ENCODE peak calls at places on chromosomes 1 and 21, in seven cellular contexts. One of them, this sample, is unnamed.

GRCh38 chr1:219772265-219773036 is 155.9 kb downstream of the SLC30A10 start:
- DNase-seq in adrenal gland: no peak
- DNase-seq in mucosa of descending colon: no peak
- DNase-seq in mammary epithelial cell: no peak
- DNase-seq in CD8-positive, alpha-beta memory T cell: no peak
- DNase-seq in adipocyte: no peak
- DNase-seq in psoas muscle: no peak
- DNase-seq in this sample: no peak

GRCh38 chr1:227234998-227235405 is 83.3 kb downstream of the CDC42BPA start:
- DNase-seq in adrenal gland: no peak
- DNase-seq in mucosa of descending colon: no peak
- DNase-seq in mammary epithelial cell: peak; percentile 51
- DNase-seq in CD8-positive, alpha-beta memory T cell: no peak
- DNase-seq in adipocyte: peak; percentile 70
- DNase-seq in psoas muscle: no peak
- DNase-seq in this sample: no peak

GRCh38 chr1:39940253-39940652 is 14.7 kb upstream of the MFSD2A start:
- DNase-seq in adrenal gland: no peak
- DNase-seq in mucosa of descending colon: no peak
- DNase-seq in mammary epithelial cell: no peak
- DNase-seq in CD8-positive, alpha-beta memory T cell: no peak
- DNase-seq in adipocyte: no peak
- DNase-seq in psoas muscle: no peak
- DNase-seq in this sample: no peak

GRCh38 chr1:88327391-88328267 is 356.4 kb upstream of the PKN2 start:
- DNase-seq in adrenal gland: no peak
- DNase-seq in mucosa of descending colon: no peak
- DNase-seq in mammary epithelial cell: peak; percentile 75
- DNase-seq in CD8-positive, alpha-beta memory T cell: no peak
- DNase-seq in adipocyte: peak; percentile 73
- DNase-seq in psoas muscle: no peak
- DNase-seq in this sample: no peak

GRCh38 chr1:178075323-178075722 is 18.6 kb upstream of the RASAL2 start:
- DNase-seq in adrenal gland: no peak
- DNase-seq in mucosa of descending colon: no peak
- DNase-seq in mammary epithelial cell: no peak
- DNase-seq in CD8-positive, alpha-beta memory T cell: no peak
- DNase-seq in adipocyte: no peak
- DNase-seq in psoas muscle: no peak
- DNase-seq in this sample: no peak

GRCh38 chr1:111987502-111987901 is 2.0 kb downstream of the KCND3 start:
- DNase-seq in adrenal gland: peak; percentile 34
- DNase-seq in mucosa of descending colon: no peak
- DNase-seq in mammary epithelial cell: no peak
- DNase-seq in CD8-positive, alpha-beta memory T cell: no peak
- DNase-seq in adipocyte: no peak
- DNase-seq in psoas muscle: no peak
- DNase-seq in this sample: no peak

GRCh38 chr1:183379951-183380350 is 38.2 kb downstream of the NMNAT2 start:
- DNase-seq in adrenal gland: no peak
- DNase-seq in mucosa of descending colon: no peak
- DNase-seq in mammary epithelial cell: no peak
- DNase-seq in CD8-positive, alpha-beta memory T cell: no peak
- DNase-seq in adipocyte: peak; percentile 61
- DNase-seq in psoas muscle: no peak
- DNase-seq in this sample: no peak

GRCh38 chr1:28830814-28831213 is 18.8 kb downstream of the OPRD1 start:
- DNase-seq in adrenal gland: peak; percentile 35
- DNase-seq in mucosa of descending colon: no peak
- DNase-seq in mammary epithelial cell: no peak
- DNase-seq in CD8-positive, alpha-beta memory T cell: no peak
- DNase-seq in adipocyte: no peak
- DNase-seq in psoas muscle: no peak
- DNase-seq in this sample: no peak

GRCh38 chr21:25350056-25350455 is 257.2 kb downstream of the MRPL39 start:
- DNase-seq in adrenal gland: no peak
- DNase-seq in mucosa of descending colon: no peak
- DNase-seq in mammary epithelial cell: no peak
- DNase-seq in CD8-positive, alpha-beta memory T cell: no peak
- DNase-seq in adipocyte: peak; percentile 59
- DNase-seq in psoas muscle: no peak
- DNase-seq in this sample: no peak

GRCh38 chr1:163820190-163820589 is 498.4 kb downstream of the NUF2 start:
- DNase-seq in adrenal gland: no peak
- DNase-seq in mucosa of descending colon: no peak
- DNase-seq in mammary epithelial cell: no peak
- DNase-seq in CD8-positive, alpha-beta memory T cell: no peak
- DNase-seq in adipocyte: no peak
- DNase-seq in psoas muscle: no peak
- DNase-seq in this sample: no peak

GRCh38 chr1:63407002-63407401 is 39.6 kb downstream of the ALG6 start:
- DNase-seq in adrenal gland: no peak
- DNase-seq in mucosa of descending colon: no peak
- DNase-seq in mammary epithelial cell: no peak
- DNase-seq in CD8-positive, alpha-beta memory T cell: no peak
- DNase-seq in adipocyte: peak; percentile 41
- DNase-seq in psoas muscle: no peak
- DNase-seq in this sample: no peak

GRCh38 chr1:214337536-214337935 is 56.6 kb downstream of the SMYD2 start:
- DNase-seq in adrenal gland: no peak
- DNase-seq in mucosa of descending colon: no peak
- DNase-seq in mammary epithelial cell: no peak
- DNase-seq in CD8-positive, alpha-beta memory T cell: no peak
- DNase-seq in adipocyte: peak; percentile 59
- DNase-seq in psoas muscle: no peak
- DNase-seq in this sample: no peak

GRCh38 chr1:243471754-243472725 is 216.2 kb downstream of the SDCCAG8 start:
- DNase-seq in adrenal gland: no peak
- DNase-seq in mucosa of descending colon: no peak
- DNase-seq in mammary epithelial cell: peak; percentile 14
- DNase-seq in CD8-positive, alpha-beta memory T cell: no peak
- DNase-seq in adipocyte: no peak
- DNase-seq in psoas muscle: no peak
- DNase-seq in this sample: no peak

GRCh38 chr1:110687244-110687643 is 12.5 kb upstream of the KCNA3 start:
- DNase-seq in adrenal gland: no peak
- DNase-seq in mucosa of descending colon: no peak
- DNase-seq in mammary epithelial cell: peak; percentile 65
- DNase-seq in CD8-positive, alpha-beta memory T cell: no peak
- DNase-seq in adipocyte: no peak
- DNase-seq in psoas muscle: no peak
- DNase-seq in this sample: no peak

GRCh38 chr1:195012995-195013394 is 1595.2 kb downstream of the KCNT2 start:
- DNase-seq in adrenal gland: no peak
- DNase-seq in mucosa of descending colon: no peak
- DNase-seq in mammary epithelial cell: no peak
- DNase-seq in CD8-positive, alpha-beta memory T cell: no peak
- DNase-seq in adipocyte: no peak
- DNase-seq in psoas muscle: no peak
- DNase-seq in this sample: no peak

GRCh38 chr1:38817958-38818705 is 41.4 kb downstream of the RRAGC start:
- DNase-seq in adrenal gland: peak; percentile 29
- DNase-seq in mucosa of descending colon: no peak
- DNase-seq in mammary epithelial cell: no peak
- DNase-seq in CD8-positive, alpha-beta memory T cell: peak; percentile 6
- DNase-seq in adipocyte: peak; percentile 68
- DNase-seq in psoas muscle: peak; percentile 61
- DNase-seq in this sample: peak; percentile 41

GRCh38 chr1:172450524-172450885 is 6.6 kb upstream of the PIGC start:
- DNase-seq in adrenal gland: no peak
- DNase-seq in mucosa of descending colon: peak; percentile 60
- DNase-seq in mammary epithelial cell: no peak
- DNase-seq in CD8-positive, alpha-beta memory T cell: no peak
- DNase-seq in adipocyte: no peak
- DNase-seq in psoas muscle: no peak
- DNase-seq in this sample: no peak

GRCh38 chr1:167207940-167208623 is 12.6 kb upstream of the POU2F1 start:
- DNase-seq in adrenal gland: no peak
- DNase-seq in mucosa of descending colon: no peak
- DNase-seq in mammary epithelial cell: no peak
- DNase-seq in CD8-positive, alpha-beta memory T cell: no peak
- DNase-seq in adipocyte: peak; percentile 24
- DNase-seq in psoas muscle: no peak
- DNase-seq in this sample: no peak

GRCh38 chr1:243393093-243393492 is 137.3 kb downstream of the SDCCAG8 start:
- DNase-seq in adrenal gland: no peak
- DNase-seq in mucosa of descending colon: no peak
- DNase-seq in mammary epithelial cell: no peak
- DNase-seq in CD8-positive, alpha-beta memory T cell: no peak
- DNase-seq in adipocyte: no peak
- DNase-seq in psoas muscle: no peak
- DNase-seq in this sample: no peak

DNA sequence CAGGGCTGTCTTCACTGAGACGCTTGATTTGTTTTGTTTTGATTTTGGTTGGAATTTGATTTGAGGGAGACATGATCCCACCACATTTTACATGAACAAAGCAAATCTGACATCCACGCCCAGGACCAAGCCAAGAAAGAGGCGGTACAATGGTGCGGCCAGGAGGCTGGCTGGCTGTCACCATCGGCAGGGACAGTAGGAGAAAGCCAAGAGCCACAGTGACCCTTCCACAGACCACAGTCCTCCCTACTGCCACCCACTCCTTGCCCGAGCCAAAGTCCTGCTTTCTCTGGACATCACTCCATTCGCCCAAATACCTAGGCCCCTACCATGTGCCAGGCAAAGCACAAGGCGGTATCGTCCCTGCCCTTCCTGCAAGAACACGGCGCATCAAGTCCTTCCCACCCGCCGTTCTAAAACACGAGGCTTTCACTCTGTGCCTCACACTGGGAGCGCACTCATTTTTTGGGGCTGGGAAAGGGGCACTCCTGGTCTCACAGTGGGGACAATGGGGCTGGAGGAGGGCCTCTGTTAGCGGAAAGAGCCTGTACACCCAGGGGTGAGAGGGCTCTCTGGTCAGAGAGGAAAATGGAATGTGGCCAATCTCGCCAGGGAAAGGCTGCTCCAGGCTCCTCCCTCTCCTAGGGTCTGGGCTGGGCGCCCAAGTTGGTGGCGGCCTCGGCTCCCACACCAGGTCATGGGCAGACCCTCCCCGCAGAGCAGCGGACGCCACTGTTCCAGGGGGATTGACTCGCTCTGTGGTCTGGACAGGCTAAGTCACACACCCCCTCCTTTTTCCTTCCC is 26.5 kb downstream of the SSBP3 start:
- DNase-seq in adrenal gland: peak; percentile 74
- DNase-seq in mucosa of descending colon: no peak
- DNase-seq in mammary epithelial cell: no peak
- DNase-seq in CD8-positive, alpha-beta memory T cell: no peak
- DNase-seq in adipocyte: no peak
- DNase-seq in psoas muscle: peak; percentile 61
- DNase-seq in this sample: no peak
- H3K9me3 ChIP-seq in adrenal gland: no peaks in the 10 kb centered on the region
- H3K9me3 ChIP-seq in mucosa of descending colon: no peaks in the 10 kb centered on the region
- H3K9me3 ChIP-seq in mammary epithelial cell: no peaks in the 10 kb centered on the region
- H3K9me3 ChIP-seq in CD8-positive, alpha-beta memory T cell: no peaks in the 10 kb centered on the region
- H3K9me3 ChIP-seq in adipocyte: no peaks in the 10 kb centered on the region
- H3K9me3 ChIP-seq in psoas muscle: no peaks in the 10 kb centered on the region
- H3K9me3 ChIP-seq in this sample: no peaks in the 10 kb centered on the region

DNA sequence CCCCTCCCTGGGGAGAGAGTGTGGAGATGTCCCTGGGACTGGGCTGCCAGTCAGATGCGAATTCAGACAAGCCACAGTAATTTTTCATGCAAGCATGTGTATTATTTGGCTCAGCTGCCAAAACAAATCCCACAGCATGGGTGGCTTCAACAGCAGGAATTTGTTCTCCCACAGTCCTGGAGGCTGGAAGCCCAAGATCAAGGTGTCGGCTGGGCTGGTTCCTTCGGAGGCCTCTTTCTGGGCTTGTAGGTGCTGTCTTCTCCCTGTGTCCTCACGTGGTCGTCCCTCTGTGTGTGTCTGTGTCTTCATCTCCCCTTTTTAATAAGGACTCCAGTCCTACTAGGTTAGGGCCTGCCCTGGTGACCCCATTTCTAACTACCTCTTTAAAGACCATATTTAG is 91.9 kb upstream of the ACTRT2 start:
- DNase-seq in adrenal gland: no peak
- DNase-seq in mucosa of descending colon: no peak
- DNase-seq in mammary epithelial cell: no peak
- DNase-seq in CD8-positive, alpha-beta memory T cell: no peak
- DNase-seq in adipocyte: no peak
- DNase-seq in psoas muscle: no peak
- DNase-seq in this sample: no peak
- H3K9me3 ChIP-seq in adrenal gland: no peaks in the 10 kb centered on the region
- H3K9me3 ChIP-seq in mucosa of descending colon: no peaks in the 10 kb centered on the region
- H3K9me3 ChIP-seq in mammary epithelial cell: peaks cover 41% of the 10 kb centered on the region
- H3K9me3 ChIP-seq in CD8-positive, alpha-beta memory T cell: no peaks in the 10 kb centered on the region
- H3K9me3 ChIP-seq in adipocyte: peaks cover 4% of the 10 kb centered on the region
- H3K9me3 ChIP-seq in psoas muscle: no peaks in the 10 kb centered on the region
- H3K9me3 ChIP-seq in this sample: no peaks in the 10 kb centered on the region

GRCh38 chr21:10639123-10639522 is 117.7 kb downstream of the TPTE start:
- DNase-seq in adrenal gland: no peak
- DNase-seq in mucosa of descending colon: no peak
- DNase-seq in mammary epithelial cell: no peak
- DNase-seq in CD8-positive, alpha-beta memory T cell: no peak
- DNase-seq in adipocyte: no peak
- DNase-seq in psoas muscle: no peak
- DNase-seq in this sample: no peak

GRCh38 chr21:10640446-10640845 is 119.1 kb downstream of the TPTE start:
- DNase-seq in adrenal gland: no peak
- DNase-seq in mucosa of descending colon: no peak
- DNase-seq in mammary epithelial cell: no peak
- DNase-seq in CD8-positive, alpha-beta memory T cell: no peak
- DNase-seq in adipocyte: no peak
- DNase-seq in psoas muscle: no peak
- DNase-seq in this sample: no peak

DNA sequence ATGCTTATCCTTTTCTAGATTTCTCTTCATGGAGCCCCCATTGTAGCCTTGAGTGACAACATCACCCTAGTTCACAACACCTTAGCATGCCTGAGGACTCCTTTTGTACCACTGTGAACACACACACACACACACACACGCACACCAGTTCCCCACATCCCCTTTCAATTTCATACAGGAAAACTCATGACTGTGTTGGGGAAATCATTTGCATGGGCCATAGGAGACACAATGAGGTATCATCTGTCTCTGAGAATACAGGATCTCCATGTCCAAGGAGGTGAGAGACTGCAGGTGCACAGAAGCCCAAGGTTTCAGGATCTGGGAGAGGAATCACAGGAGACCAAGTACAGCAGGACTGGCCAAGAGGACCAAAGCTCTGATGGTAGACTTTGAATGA is 119.7 kb downstream of the TPTE start:
- DNase-seq in adrenal gland: no peak
- DNase-seq in mucosa of descending colon: no peak
- DNase-seq in mammary epithelial cell: no peak
- DNase-seq in CD8-positive, alpha-beta memory T cell: no peak
- DNase-seq in adipocyte: no peak
- DNase-seq in psoas muscle: no peak
- DNase-seq in this sample: no peak
- H3K9me3 ChIP-seq in adrenal gland: no peaks in the 10 kb centered on the region
- H3K9me3 ChIP-seq in mucosa of descending colon: peaks cover 80% of the 10 kb centered on the region
- H3K9me3 ChIP-seq in mammary epithelial cell: peaks cover 56% of the 10 kb centered on the region
- H3K9me3 ChIP-seq in CD8-positive, alpha-beta memory T cell: peaks cover 7% of the 10 kb centered on the region
- H3K9me3 ChIP-seq in adipocyte: peaks cover 2% of the 10 kb centered on the region
- H3K9me3 ChIP-seq in psoas muscle: peaks cover 27% of the 10 kb centered on the region
- H3K9me3 ChIP-seq in this sample: peaks cover 6% of the 10 kb centered on the region

GRCh38 chr1:237959838-237960237 is 69.1 kb upstream of the ZP4 start:
- DNase-seq in adrenal gland: no peak
- DNase-seq in mucosa of descending colon: no peak
- DNase-seq in mammary epithelial cell: no peak
- DNase-seq in CD8-positive, alpha-beta memory T cell: no peak
- DNase-seq in adipocyte: no peak
- DNase-seq in psoas muscle: no peak
- DNase-seq in this sample: no peak

GRCh38 chr1:237962985-237963384 is 72.3 kb upstream of the ZP4 start:
- DNase-seq in adrenal gland: no peak
- DNase-seq in mucosa of descending colon: no peak
- DNase-seq in mammary epithelial cell: no peak
- DNase-seq in CD8-positive, alpha-beta memory T cell: no peak
- DNase-seq in adipocyte: no peak
- DNase-seq in psoas muscle: no peak
- DNase-seq in this sample: no peak

GRCh38 chr1:237961710-237962109 is 71.0 kb upstream of the ZP4 start:
- DNase-seq in adrenal gland: no peak
- DNase-seq in mucosa of descending colon: no peak
- DNase-seq in mammary epithelial cell: no peak
- DNase-seq in CD8-positive, alpha-beta memory T cell: no peak
- DNase-seq in adipocyte: no peak
- DNase-seq in psoas muscle: no peak
- DNase-seq in this sample: no peak
- H3K9me3 ChIP-seq in adrenal gland: no peaks in the 10 kb centered on the region
- H3K9me3 ChIP-seq in mucosa of descending colon: no peaks in the 10 kb centered on the region
- H3K9me3 ChIP-seq in mammary epithelial cell: no peaks in the 10 kb centered on the region
- H3K9me3 ChIP-seq in CD8-positive, alpha-beta memory T cell: no peaks in the 10 kb centered on the region
- H3K9me3 ChIP-seq in adipocyte: no peaks in the 10 kb centered on the region
- H3K9me3 ChIP-seq in psoas muscle: no peaks in the 10 kb centered on the region
- H3K9me3 ChIP-seq in this sample: peaks cover 3% of the 10 kb centered on the region

This sample was measured in T-helper 17 cell.